ENCODE peak calls at places on chromosomes 11 and 22, in five cellular contexts. One of them, this sample, is unnamed. For H3K27me3, the result is how much of the 10 kb centered on the place peaks cover.

GRCh38 chr22:29914991-29915390 is 32.0 kb downstream of the MTMR3 start:
- DNase-seq in heart left ventricle: no peak
- DNase-seq in transverse colon: no peak
- DNase-seq in testis: no peak
- DNase-seq in stomach: no peak
- DNase-seq in this sample: no peak

GRCh38 chr22:45502215-45503070 is at the start of gene FBLN1:
- DNase-seq in heart left ventricle: peak
- DNase-seq in transverse colon: no peak
- DNase-seq in testis: no peak
- DNase-seq in stomach: no peak
- DNase-seq in this sample: no peak

GRCh38 chr11:75197512-75198277 is 42.9 kb upstream of the TPBGL start:
- DNase-seq in heart left ventricle: no peak
- DNase-seq in transverse colon: no peak
- DNase-seq in testis: no peak
- DNase-seq in stomach: no peak
- DNase-seq in this sample: no peak

GRCh38 chr22:40153186-40153585 is 24.5 kb upstream of the TNRC6B start:
- DNase-seq in heart left ventricle: no peak
- DNase-seq in transverse colon: no peak
- DNase-seq in testis: no peak
- DNase-seq in stomach: no peak
- DNase-seq in this sample: no peak

GRCh38 chr22:24455751-24456426 is 28.5 kb downstream of the ADORA2A start:
- DNase-seq in heart left ventricle: peak
- DNase-seq in transverse colon: no peak
- DNase-seq in testis: peak
- DNase-seq in stomach: no peak
- DNase-seq in this sample: no peak

GRCh38 chr11:20609727-20610707 is 10.6 kb downstream of the SLC6A5 start:
- DNase-seq in heart left ventricle: peak
- DNase-seq in transverse colon: peak
- DNase-seq in testis: peak
- DNase-seq in stomach: peak
- DNase-seq in this sample: peak

GRCh38 chr22:30310881-30311771 is 15.6 kb downstream of the TBC1D10A start:
- DNase-seq in heart left ventricle: peak
- DNase-seq in transverse colon: peak
- DNase-seq in testis: peak
- DNase-seq in stomach: peak
- DNase-seq in this sample: no peak

GRCh38 chr11:20164152-20164551 is 3.9 kb upstream of the DBX1 start:
- DNase-seq in heart left ventricle: no peak
- DNase-seq in transverse colon: no peak
- DNase-seq in testis: no peak
- DNase-seq in stomach: no peak
- DNase-seq in this sample: no peak

GRCh38 chr22:27870234-27871191 is 48.5 kb downstream of the PITPNB start:
- DNase-seq in heart left ventricle: no peak
- DNase-seq in transverse colon: no peak
- DNase-seq in testis: no peak
- DNase-seq in stomach: no peak
- DNase-seq in this sample: no peak

GRCh38 chr11:120877746-120878365 is 146.0 kb upstream of the TBCEL start:
- DNase-seq in heart left ventricle: no peak
- DNase-seq in transverse colon: no peak
- DNase-seq in testis: no peak
- DNase-seq in stomach: no peak
- DNase-seq in this sample: no peak

GRCh38 chr22:20949698-20950183 is 17.3 kb upstream of the AIFM3 start:
- DNase-seq in heart left ventricle: no peak
- DNase-seq in transverse colon: no peak
- DNase-seq in testis: no peak
- DNase-seq in stomach: no peak
- DNase-seq in this sample: no peak

GRCh38 chr22:19997561-19998231 is 18.9 kb downstream of the ARVCF start:
- DNase-seq in heart left ventricle: peak
- DNase-seq in transverse colon: no peak
- DNase-seq in testis: no peak
- DNase-seq in stomach: no peak
- DNase-seq in this sample: peak

GRCh38 chr22:20436309-20437252 is 1.0 kb downstream of the SCARF2 start:
- DNase-seq in heart left ventricle: peak
- DNase-seq in transverse colon: no peak
- DNase-seq in testis: no peak
- DNase-seq in stomach: no peak
- DNase-seq in this sample: peak

GRCh38 chr22:36433318-36434231 is 45.8 kb upstream of the MYH9 start:
- DNase-seq in heart left ventricle: no peak
- DNase-seq in transverse colon: peak
- DNase-seq in testis: no peak
- DNase-seq in stomach: peak
- DNase-seq in this sample: no peak

GRCh38 chr22:29112102-29112501 is 39.3 kb downstream of the KREMEN1 start:
- DNase-seq in heart left ventricle: no peak
- DNase-seq in transverse colon: no peak
- DNase-seq in testis: no peak
- DNase-seq in stomach: no peak
- DNase-seq in this sample: no peak

GRCh38 chr11:58658553-58659080 is 36.2 kb downstream of the CNTF start:
- DNase-seq in heart left ventricle: no peak
- DNase-seq in transverse colon: no peak
- DNase-seq in testis: no peak
- DNase-seq in stomach: no peak
- DNase-seq in this sample: no peak

GRCh38 chr11:67265633-67266423 is 445 bp upstream of the GRK2 start:
- DNase-seq in heart left ventricle: peak
- DNase-seq in transverse colon: peak
- DNase-seq in testis: peak
- DNase-seq in stomach: peak
- DNase-seq in this sample: peak

GRCh38 chr22:35315855-35316745 is 16.4 kb downstream of the TOM1 start:
- DNase-seq in heart left ventricle: no peak
- DNase-seq in transverse colon: no peak
- DNase-seq in testis: no peak
- DNase-seq in stomach: no peak
- DNase-seq in this sample: peak

GRCh38 chr11:12116425-12117032 is 6.1 kb downstream of the MICAL2 start:
- DNase-seq in heart left ventricle: no peak
- DNase-seq in transverse colon: no peak
- DNase-seq in testis: no peak
- DNase-seq in stomach: no peak
- DNase-seq in this sample: no peak

GRCh38 chr22:38164578-38164953 is 17.1 kb downstream of the PLA2G6 start:
- DNase-seq in heart left ventricle: no peak
- DNase-seq in transverse colon: no peak
- DNase-seq in testis: no peak
- DNase-seq in stomach: no peak
- DNase-seq in this sample: no peak

GRCh38 chr22:43860126-43860525 is 2.2 kb downstream of the SULT4A1 start:
- DNase-seq in heart left ventricle: no peak
- DNase-seq in transverse colon: no peak
- DNase-seq in testis: no peak
- DNase-seq in stomach: no peak
- DNase-seq in this sample: peak

GRCh38 chr22:43860831-43861230 is 1.5 kb downstream of the SULT4A1 start:
- DNase-seq in heart left ventricle: peak
- DNase-seq in transverse colon: no peak
- DNase-seq in testis: no peak
- DNase-seq in stomach: no peak
- DNase-seq in this sample: peak

GRCh38 chr22:43861529-43861928 is 784 bp downstream of the SULT4A1 start:
- DNase-seq in heart left ventricle: no peak
- DNase-seq in transverse colon: no peak
- DNase-seq in testis: no peak
- DNase-seq in stomach: no peak
- DNase-seq in this sample: peak

GRCh38 chr22:43862882-43863202 is 529 bp upstream of the SULT4A1 start:
- DNase-seq in heart left ventricle: no peak
- DNase-seq in transverse colon: no peak
- DNase-seq in testis: no peak
- DNase-seq in stomach: no peak
- DNase-seq in this sample: no peak

DNA sequence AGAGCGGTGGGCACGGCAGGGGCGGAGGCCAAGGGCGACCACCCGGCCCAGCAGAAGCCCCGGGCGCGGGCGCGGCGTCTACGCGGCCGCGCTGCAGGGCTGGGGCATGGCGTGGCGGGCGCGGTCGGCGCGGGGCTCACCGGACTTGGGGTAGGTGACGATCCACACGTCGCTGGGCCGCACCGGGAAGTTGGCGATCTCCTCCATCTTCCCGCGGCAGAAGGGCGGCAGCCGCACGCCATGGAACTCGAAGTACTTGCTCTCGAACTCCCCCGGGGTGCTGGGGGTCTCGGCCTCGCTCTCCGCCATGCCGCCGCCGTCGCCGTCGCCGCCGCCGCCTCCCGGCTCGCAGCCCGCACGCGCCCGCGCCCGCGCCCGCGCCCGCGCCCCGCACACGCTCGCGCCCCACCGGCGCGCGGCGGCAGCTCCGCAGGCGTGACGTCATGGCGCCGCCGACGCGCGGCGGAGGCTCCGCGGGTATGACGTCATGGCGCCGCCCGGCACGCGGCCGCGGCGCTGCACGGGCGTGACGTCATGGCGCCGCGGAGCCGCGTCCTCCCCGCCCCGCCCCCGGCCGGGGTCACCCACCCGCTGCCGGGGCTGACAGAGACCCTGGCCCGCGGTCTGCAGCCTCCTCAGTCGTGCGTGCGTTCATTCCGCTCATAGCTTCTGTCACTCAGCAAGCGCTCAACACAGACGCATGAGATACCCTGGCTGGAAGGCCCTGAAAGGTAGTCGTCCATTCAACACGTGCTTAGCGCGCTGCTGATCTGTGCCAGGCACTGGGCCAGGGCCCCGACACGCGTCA is at the start of gene SULT4A1:
- DNase-seq in heart left ventricle: no peak
- DNase-seq in transverse colon: no peak
- DNase-seq in testis: peak
- DNase-seq in stomach: no peak
- DNase-seq in this sample: peak
- H3K4me3 ChIP-seq in heart left ventricle: no peak
- H3K4me3 ChIP-seq in transverse colon: peak
- H3K4me3 ChIP-seq in testis: peak
- H3K4me3 ChIP-seq in stomach: peak
- H3K4me3 ChIP-seq in this sample: peak

DNA sequence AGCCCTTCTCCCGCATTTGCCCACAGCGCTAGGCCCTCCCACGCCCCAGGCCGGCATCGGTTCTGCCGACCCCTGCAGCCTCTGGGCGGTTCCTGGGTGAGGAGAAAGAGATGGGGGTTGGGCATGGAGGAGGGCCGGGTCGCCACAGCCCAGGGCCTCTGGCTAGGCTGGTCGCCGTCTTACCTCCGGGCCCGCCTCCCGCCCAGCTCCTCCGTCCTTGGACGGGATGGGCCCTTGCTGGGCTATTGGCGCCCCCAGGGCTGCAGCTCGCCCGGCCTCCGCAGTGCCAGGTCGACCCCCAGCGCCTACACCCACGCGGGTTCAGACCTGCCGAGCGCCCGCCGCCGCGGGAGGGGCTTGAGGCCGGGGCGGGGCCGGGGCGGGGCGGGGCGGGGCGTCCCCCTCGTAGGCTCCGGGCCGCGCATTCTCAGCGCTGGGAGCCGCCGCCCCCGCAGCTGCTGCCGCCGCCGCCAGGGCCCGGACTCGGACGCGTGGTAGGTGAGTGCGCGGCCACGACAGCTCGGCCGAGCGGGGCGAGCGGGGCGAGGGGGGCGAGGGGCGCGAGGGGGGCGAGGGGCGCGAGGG is at the start of gene CD151:
- DNase-seq in heart left ventricle: peak
- DNase-seq in transverse colon: peak
- DNase-seq in testis: peak
- DNase-seq in stomach: peak
- DNase-seq in this sample: peak
- TF ChIP-seq POLR2A in heart left ventricle: no peak
- TF ChIP-seq POLR2A in transverse colon: no peak
- TF ChIP-seq POLR2A in testis: no peak
- TF ChIP-seq POLR2A in stomach: no peak
- TF ChIP-seq POLR2A in this sample: no peak

DNA sequence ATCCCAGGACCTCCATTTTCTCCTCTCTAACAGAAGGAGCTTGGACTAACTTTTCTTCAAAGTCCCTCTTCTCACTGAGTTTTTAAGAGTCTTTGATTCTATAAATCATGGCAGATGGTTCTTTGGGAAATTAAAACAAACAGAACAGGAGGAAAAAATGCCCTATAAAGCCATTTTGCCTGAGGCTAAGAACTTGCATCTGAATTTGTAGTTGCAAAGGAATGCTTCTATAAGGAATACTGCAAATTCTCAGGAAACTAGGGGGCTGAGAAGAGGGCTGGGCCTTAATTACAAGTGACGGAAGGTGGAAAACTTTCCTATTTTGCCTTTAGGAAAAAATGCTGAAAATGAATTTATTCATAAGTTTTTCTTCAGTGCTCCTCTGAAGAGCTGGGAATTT is 89.9 kb upstream of the NARS2 start:
- DNase-seq in heart left ventricle: no peak
- DNase-seq in transverse colon: no peak
- DNase-seq in testis: no peak
- DNase-seq in stomach: no peak
- DNase-seq in this sample: no peak
- H3K27me3 ChIP-seq in heart left ventricle: under half
- H3K27me3 ChIP-seq in transverse colon: under half
- H3K27me3 ChIP-seq in testis: under half
- H3K27me3 ChIP-seq in stomach: under half
- H3K27me3 ChIP-seq in this sample: under half

GRCh38 chr11:62504158-62504973 is 42.2 kb downstream of the AHNAK start:
- DNase-seq in heart left ventricle: no peak
- DNase-seq in transverse colon: no peak
- DNase-seq in testis: no peak
- DNase-seq in stomach: no peak
- DNase-seq in this sample: no peak

GRCh38 chr11:62506413-62506940 is 40.1 kb downstream of the AHNAK start:
- DNase-seq in heart left ventricle: no peak
- DNase-seq in transverse colon: no peak
- DNase-seq in testis: no peak
- DNase-seq in stomach: no peak
- DNase-seq in this sample: no peak

GRCh38 chr11:62507023-62507422 is 39.6 kb downstream of the AHNAK start:
- DNase-seq in heart left ventricle: no peak
- DNase-seq in transverse colon: no peak
- DNase-seq in testis: no peak
- DNase-seq in stomach: no peak
- DNase-seq in this sample: no peak

GRCh38 chr11:62505112-62505783 is 41.4 kb downstream of the AHNAK start:
- DNase-seq in heart left ventricle: no peak
- DNase-seq in transverse colon: peak
- DNase-seq in testis: no peak
- DNase-seq in stomach: no peak
- DNase-seq in this sample: no peak

DNA sequence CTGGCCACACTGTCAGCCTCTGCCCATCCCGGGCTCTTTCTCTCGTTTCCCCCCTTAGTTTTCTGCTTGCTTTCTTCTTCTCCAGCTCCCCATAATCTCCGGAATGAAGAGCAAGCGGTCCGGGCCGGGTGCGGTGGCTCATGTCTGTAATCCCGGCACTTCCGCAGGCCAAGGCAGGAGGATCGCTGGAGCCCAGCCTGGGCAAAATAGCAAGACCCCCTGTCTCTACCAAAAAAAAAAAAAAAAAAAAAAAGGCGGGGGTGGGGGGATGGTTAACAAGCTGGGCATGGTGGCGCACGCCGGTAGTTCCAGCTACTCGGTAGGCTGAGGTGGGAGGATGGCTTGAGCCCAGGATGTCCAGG is 40.8 kb downstream of the AHNAK start:
- DNase-seq in heart left ventricle: peak
- DNase-seq in transverse colon: no peak
- DNase-seq in testis: no peak
- DNase-seq in stomach: no peak
- DNase-seq in this sample: no peak
- H3K4me3 ChIP-seq in heart left ventricle: peak
- H3K4me3 ChIP-seq in transverse colon: peak
- H3K4me3 ChIP-seq in testis: no peak
- H3K4me3 ChIP-seq in stomach: peak
- H3K4me3 ChIP-seq in this sample: no peak